ENCODE peak calls at places on chromosomes 12 and 14, in seven cellular contexts. B is AG20443; U is stimulated activated CD4-positive, alpha-beta T cell treated with anti-CD3 and anti-CD28 coated beads, Interleukin-12 subunit alpha, Interleukin-12 subunit beta, amount 100 ng/mL, for 24 hours; F is GM13977; I is NCI-H1436; Y is T47D; J is T-helper 17 cell. A is an unnamed sample.

GRCh38 chr14:104349950-104350349 is 211.6 kb downstream of the KIF26A start:
- DNase-seq in I (no peak), J (no peak), U (no peak), Y (no peak), F (no peak), B (no peak), A (no peak)

GRCh38 chr12:46154221-46154975 is 114.4 kb downstream of the SLC38A1 start:
- DNase-seq in J (no peak), U (no peak), B (peak; percentile 46), Y (no peak), F (no peak), I (no peak), A (peak; percentile 82)

GRCh38 chr14:34297786-34298520 is 164.1 kb downstream of the SPTSSA start:
- DNase-seq in U (no peak), B (no peak), Y (peak; percentile 70), I (no peak), J (no peak), F (no peak), A (no peak)

GRCh38 chr12:117208206-117208605 is 17.9 kb upstream of the FBXO21 start:
- DNase-seq in U (no peak), B (no peak), J (no peak), Y (no peak), I (no peak), F (no peak), A (no peak)

GRCh38 chr12:9741726-9742125 is 8.8 kb upstream of the CLECL1 start:
- DNase-seq in F (peak; percentile 57), J (peak; percentile 26), Y (no peak), I (no peak), B (no peak), U (no peak), A (no peak)

GRCh38 chr12:27525373-27525772 is 1.4 kb downstream of the PPFIBP1 start:
- DNase-seq in F (no peak), Y (no peak), J (no peak), U (no peak), I (no peak), B (peak; percentile 72), A (peak; percentile 69)

GRCh38 chr14:25833341-25834121 is 764.3 kb downstream of the NOVA1 start:
- DNase-seq in J (no peak), U (no peak), Y (peak; percentile 86), F (no peak), B (no peak), I (peak; percentile 34), A (peak; percentile 13)

GRCh38 chr14:104353221-104353920 is 215.0 kb downstream of the KIF26A start:
- DNase-seq in J (no peak), I (no peak), Y (no peak), U (no peak), F (no peak), B (no peak), A (no peak)

GRCh38 chr14:68562911-68563255 is 230.0 kb downstream of the ZFP36L1 start:
- DNase-seq in J (no peak), B (no peak), U (no peak), Y (no peak), F (no peak), I (no peak), A (no peak)

GRCh38 chr14:100567009-100567876 is 20.0 kb downstream of the BEGAIN start:
- DNase-seq in U (no peak), J (no peak), F (no peak), B (no peak), I (no peak), Y (no peak), A (no peak)

GRCh38 chr12:83823386-83824045 is 1089.1 kb downstream of the SLC6A15 start:
- DNase-seq in I (no peak), B (no peak), F (peak; percentile 16), U (no peak), J (no peak), Y (peak; percentile 73), A (no peak)

GRCh38 chr12:21881950-21882349 is 59.3 kb downstream of the ABCC9 start:
- DNase-seq in Y (no peak), J (no peak), U (no peak), B (no peak), I (no peak), F (no peak), A (no peak)

GRCh38 chr12:101599311-101599710 is 4.5 kb downstream of the MYBPC1 start:
- DNase-seq in I (no peak), Y (no peak), U (no peak), B (no peak), J (no peak), F (no peak), A (no peak)

GRCh38 chr12:6276936-6277615 is 33.4 kb upstream of the PLEKHG6 start:
- DNase-seq in B (peak; percentile 34), U (no peak), F (no peak), I (no peak), Y (peak; percentile 60), J (no peak), A (no peak)

GRCh38 chr14:90599748-90600507 is 203.1 kb downstream of the CALM1 start:
- DNase-seq in F (no peak), B (no peak), I (no peak), Y (peak; percentile 85), U (no peak), J (no peak), A (no peak)

GRCh38 chr12:107057071-107057834 is 36.1 kb downstream of the CRY1 start:
- DNase-seq in J (no peak), F (no peak), Y (peak; percentile 80), I (no peak), U (no peak), B (peak; percentile 36), A (peak; percentile 20)

GRCh38 chr14:24941719-24942118 is 108.2 kb downstream of the STXBP6 start:
- DNase-seq in Y (peak; percentile 22), J (no peak), F (no peak), B (no peak), U (no peak), I (peak; percentile 70), A (no peak)

GRCh38 chr14:104320611-104321086 is 182.3 kb downstream of the KIF26A start:
- DNase-seq in F (no peak), Y (no peak), I (no peak), U (no peak), J (no peak), B (no peak), A (no peak)

GRCh38 chr14:91315844-91316267 is 71.4 kb upstream of the GPR68 start:
- DNase-seq in U (peak; percentile 64), B (no peak), Y (no peak), F (peak; percentile 91), I (no peak), J (peak; percentile 72), A (no peak)

GRCh38 chr12:58847876-58848600 is 72.3 kb downstream of the LRIG3 start:
- DNase-seq in B (no peak), U (no peak), J (no peak), F (no peak), Y (no peak), I (no peak), A (no peak)